ENCODE peak calls at places on chromosomes 11 and 22, in five cellular contexts. Q, H, X, Z and O are unnamed samples.

GRCh38 chr11:211295-211694 is 3.8 kb downstream of the RIC8A start:
- DNase-seq in H (no peak), X (no peak), Z (no peak), Q (no peak), O (no peak)

GRCh38 chr11:46912526-46913150 is 5.7 kb downstream of the LRP4 start:
- DNase-seq in Z (peak; percentile 87), X (no peak), Q (no peak), H (no peak), O (peak; percentile 69)

GRCh38 chr22:43053176-43053575 is 36.0 kb downstream of the TTLL1 start:
- DNase-seq in H (no peak), Q (no peak), X (no peak), Z (peak; percentile 34), O (no peak)

GRCh38 chr22:29816539-29816938 is 21.5 kb downstream of the ASCC2 start:
- DNase-seq in Z (no peak), Q (no peak), H (no peak), X (no peak), O (no peak)

GRCh38 chr11:48109046-48109666 is 107.5 kb upstream of the OR4B1 start:
- DNase-seq in Z (peak; percentile 26), Q (peak; percentile 60), X (no peak), H (peak; percentile 54), O (no peak)

GRCh38 chr11:6968816-6969215 is 42.6 kb downstream of the ZNF215 start:
- DNase-seq in Z (no peak), X (no peak), Q (no peak), H (no peak), O (no peak)

GRCh38 chr11:58576792-58577440 is 1.3 kb upstream of the LPXN start:
- DNase-seq in X (no peak), Z (no peak), H (peak; percentile 30), Q (peak; percentile 13), O (no peak)

GRCh38 chr22:48563966-48564330 is 1263.7 kb downstream of the BRD1 start:
- DNase-seq in Q (no peak), Z (no peak), H (no peak), X (no peak), O (peak; percentile 6)

GRCh38 chr22:41582694-41583093 is 6.9 kb downstream of the PMM1 start:
- DNase-seq in X (no peak), Z (no peak), Q (no peak), H (no peak), O (no peak)

GRCh38 chr22:39745789-39746188 is 147.8 kb downstream of the ENTHD1 start:
- DNase-seq in H (no peak), Z (no peak), Q (no peak), X (no peak), O (no peak)

GRCh38 chr11:94623120-94623735 is 56.1 kb downstream of the PIWIL4 start:
- DNase-seq in Z (peak; percentile 85), X (no peak), H (peak; percentile 86), Q (peak; percentile 83), O (peak; percentile 61)

GRCh38 chr22:42069801-42070516 is 653 bp downstream of the NAGA start:
- DNase-seq in X (no peak), Q (no peak), Z (no peak), H (no peak), O (no peak)

GRCh38 chr11:61601512-61601911 is 20.6 kb upstream of the SYT7 start:
- DNase-seq in X (no peak), Q (no peak), H (no peak), Z (no peak), O (no peak)

GRCh38 chr11:85525711-85526110 is 101.4 kb downstream of the DLG2 start:
- DNase-seq in H (no peak), Q (no peak), X (no peak), Z (no peak), O (no peak)

GRCh38 chr11:2542406-2542805 is 97.6 kb downstream of the KCNQ1 start:
- DNase-seq in X (no peak), Z (no peak), Q (no peak), H (no peak), O (peak; percentile 5)

GRCh38 chr11:92225563-92226308 is 1.1 kb downstream of the FAT3 start:
- DNase-seq in Q (no peak), Z (peak; percentile 77), H (no peak), X (no peak), O (peak; percentile 65)

GRCh38 chr11:131465746-131466145 is 95.3 kb downstream of the NTM start:
- DNase-seq in H (no peak), Q (no peak), X (no peak), Z (peak; percentile 87), O (peak; percentile 56)

GRCh38 chr11:113638378-113638777 is 67.7 kb downstream of the TMPRSS5 start:
- DNase-seq in H (no peak), Q (no peak), X (no peak), Z (no peak), O (no peak)

GRCh38 chr11:102192349-102193066 is 82.3 kb downstream of the YAP1 start:
- DNase-seq in H (no peak), Z (no peak), X (no peak), Q (no peak), O (no peak)

GRCh38 chr11:84722583-84723108 is 904.5 kb downstream of the DLG2 start:
- DNase-seq in Q (no peak), Z (peak; percentile 69), X (no peak), H (no peak), O (no peak)

GRCh38 chr11:95450547-95451123 is 219.6 kb upstream of the SESN3 start:
- DNase-seq in Q (no peak), Z (no peak), X (no peak), H (no peak), O (no peak)

GRCh38 chr11:38332046-38332445 is 1734.0 kb upstream of the RAG2 start:
- DNase-seq in H (no peak), Q (no peak), X (no peak), Z (no peak), O (no peak)

GRCh38 chr11:34546511-34547206 is 33.1 kb upstream of the ELF5 start:
- DNase-seq in X (no peak), Z (peak; percentile 74), Q (no peak), H (no peak), O (no peak)

GRCh38 chr22:18111759-18112330 is 1.2 kb downstream of the TUBA8 start:
- DNase-seq in Z (no peak), Q (no peak), X (no peak), H (no peak), O (no peak)

GRCh38 chr11:8631395-8632110 is 37.5 kb upstream of the STK33 start:
- DNase-seq in X (no peak), Q (peak; percentile 22), Z (no peak), H (peak; percentile 65), O (no peak)

GRCh38 chr11:57310630-57311086 is 14.1 kb downstream of the TNKS1BP1 start:
- DNase-seq in H (peak; percentile 52), Z (no peak), X (no peak), Q (no peak), O (no peak)

GRCh38 chr22:27150530-27150909 is 493.1 kb downstream of the MIAT start:
- DNase-seq in H (no peak), X (no peak), Z (no peak), Q (no peak), O (no peak)

GRCh38 chr11:115711021-115711420 is 206.8 kb upstream of the CADM1 start:
- DNase-seq in H (no peak), X (no peak), Q (no peak), Z (no peak), O (no peak)

GRCh38 chr11:34988294-34989255 is 72.2 kb downstream of the PDHX start:
- DNase-seq in Z (no peak), H (no peak), X (no peak), Q (no peak), O (no peak)

GRCh38 chr11:116887909-116888556 is 50.6 kb upstream of the APOA1 start:
- DNase-seq in Q (no peak), H (no peak), X (no peak), Z (no peak), O (no peak)

GRCh38 chr11:69999721-70000120 is 78.4 kb upstream of the ANO1 start:
- DNase-seq in Z (no peak), Q (no peak), H (no peak), X (no peak), O (no peak)

GRCh38 chr11:92297551-92298237 is 73.1 kb downstream of the FAT3 start:
- DNase-seq in Q (no peak), X (no peak), Z (no peak), H (no peak), O (no peak)

GRCh38 chr11:35166369-35167360 is 27.7 kb downstream of the CD44 start:
- DNase-seq in Z (no peak), X (no peak), Q (peak; percentile 92), H (peak; percentile 96), O (no peak)

GRCh38 chr11:75925785-75926164 is 110.8 kb downstream of the UVRAG start:
- DNase-seq in H (peak; percentile 9), X (no peak), Z (no peak), Q (no peak), O (no peak)

GRCh38 chr11:4607111-4607510 is 920 bp downstream of the TRIM68 start:
- DNase-seq in Z (no peak), X (no peak), Q (no peak), H (peak; percentile 14), O (no peak)

GRCh38 chr22:20583471-20583922 is 76.1 kb downstream of the MED15 start:
- DNase-seq in Z (peak; percentile 46), H (no peak), X (no peak), Q (no peak), O (no peak)
- TF ChIP-seq CTCF in Z (peak; percentile 48), H (peak; percentile 7), X (no peak), Q (no peak), O (no peak)

GRCh38 chr11:10413268-10413667 is 41.8 kb upstream of the AMPD3 start:
- DNase-seq in X (no peak), H (peak; percentile 44), Q (no peak), Z (no peak), O (no peak)
- TF ChIP-seq CTCF in X (no peak), H (no peak), Q (no peak), Z (no peak), O (no peak)

DNA sequence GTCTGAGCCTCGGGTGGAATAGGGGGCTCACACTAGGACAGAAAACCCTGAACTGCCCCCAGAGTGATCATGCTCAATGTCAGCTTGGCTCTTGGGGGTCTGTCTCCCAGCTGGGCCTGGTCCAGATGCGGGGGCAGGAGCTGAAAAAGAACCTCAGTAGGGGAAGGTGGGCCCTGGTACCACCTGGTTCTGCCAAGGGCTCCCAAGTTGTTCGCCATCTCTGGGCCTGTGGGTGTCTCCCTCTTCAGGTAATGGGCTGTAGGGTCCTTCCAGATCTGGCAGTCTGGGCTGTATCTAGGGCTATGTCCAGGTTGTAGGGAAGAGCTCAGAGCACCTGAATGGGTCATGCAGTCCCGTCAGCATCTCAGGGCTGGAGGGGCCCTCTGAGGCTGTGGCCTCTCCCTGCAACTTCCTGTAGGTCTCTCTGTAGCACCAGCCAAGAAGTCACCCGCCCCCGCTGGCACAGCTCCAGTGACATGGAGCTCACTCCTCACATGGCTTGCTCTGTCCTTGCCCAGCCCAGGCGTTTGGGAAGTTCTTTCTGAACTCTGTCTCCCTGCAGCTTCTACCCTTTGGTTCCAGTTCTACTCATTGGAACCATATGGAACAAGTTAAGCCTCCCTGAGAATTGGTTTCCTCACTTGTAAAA is 33.0 kb upstream of the SOX10 start:
- DNase-seq in H (peak; percentile 66), Q (no peak), X (peak; percentile 82), Z (no peak), O (no peak)
- TF ChIP-seq CTCF in H (no peak), Q (no peak), X (no peak), Z (no peak), O (no peak)

DNA sequence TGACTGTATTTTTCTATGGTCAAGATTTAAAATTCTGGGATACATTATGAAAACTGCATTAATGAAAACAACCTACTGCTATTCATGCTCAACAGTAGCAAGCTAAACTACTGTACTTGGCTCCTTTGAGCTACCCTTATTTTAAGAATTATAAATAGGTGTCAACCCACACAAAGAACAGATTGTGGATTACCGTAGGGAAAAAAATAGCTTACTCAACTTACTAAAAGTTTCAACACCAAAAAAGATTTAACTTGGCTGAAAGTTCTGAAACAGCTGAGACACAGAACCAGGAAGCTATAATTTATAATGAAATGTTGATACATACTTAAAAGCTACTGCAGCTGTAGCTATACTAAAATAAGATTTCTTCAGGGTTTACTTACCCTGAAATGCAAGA is 10.1 kb downstream of the LIN7C start:
- DNase-seq in Q (no peak), X (no peak), H (no peak), Z (no peak), O (no peak)
- TF ChIP-seq CTCF in Q (no peak), X (no peak), H (no peak), Z (no peak), O (no peak)